ENCODE peak calls at places on chromosomes 4 and X, in five cellular contexts. M, S, O, G and Q are unnamed samples.

GRCh38 chrX:39903937-39904336 is 193.8 kb downstream of the BCOR start:
- DNase-seq in S (no peak), O (no peak), M (no peak), G (no peak), Q (no peak)

GRCh38 chr4:5128569-5128968 is 77.3 kb downstream of the STK32B start:
- DNase-seq in G (no peak), S (no peak), M (no peak), O (no peak), Q (no peak)

GRCh38 chr4:40621592-40622512 is 7.8 kb downstream of the RBM47 start:
- DNase-seq in O (no peak), M (peak), S (peak), G (no peak), Q (no peak)

GRCh38 chrX:15751160-15751819 is 13.2 kb downstream of the CA5B start:
- DNase-seq in O (no peak), G (no peak), S (no peak), M (no peak), Q (no peak)

GRCh38 chr4:129747756-129748155 is 651.8 kb downstream of the C4orf33 start:
- DNase-seq in M (no peak), G (no peak), S (no peak), O (no peak), Q (no peak)

GRCh38 chr4:186486172-186486571 is 69.2 kb downstream of the MTNR1A start:
- DNase-seq in S (no peak), G (no peak), M (no peak), O (peak), Q (no peak)

GRCh38 chr4:8608714-8609391 is 16.3 kb downstream of the CPZ start:
- DNase-seq in S (no peak), M (peak), G (no peak), O (no peak), Q (no peak)

GRCh38 chrX:18983711-18984380 is at the start of gene PHKA2:
- DNase-seq in G (peak), S (peak), O (peak), M (no peak), Q (no peak)

GRCh38 chr4:118811832-118812231 is 24.1 kb downstream of the SEC24D start:
- DNase-seq in S (no peak), G (no peak), M (no peak), O (no peak), Q (no peak)

GRCh38 chr4:80136238-80136637 is 61.1 kb upstream of the PRDM8 start:
- DNase-seq in O (no peak), M (no peak), G (no peak), S (no peak), Q (no peak)

GRCh38 chr4:34181891-34182290 is 2062.4 kb downstream of the ARAP2 start:
- DNase-seq in G (no peak), M (no peak), S (no peak), O (no peak), Q (no peak)

GRCh38 chrX:40062525-40063193 is 35.1 kb downstream of the BCOR start:
- DNase-seq in G (no peak), S (no peak), O (no peak), M (no peak), Q (no peak)

GRCh38 chr4:82201303-82201702 is 172.5 kb downstream of the HNRNPD start:
- DNase-seq in G (no peak), S (no peak), M (no peak), O (no peak), Q (no peak)

GRCh38 chr4:187042251-187042650 is 318.6 kb upstream of the FAT1 start:
- DNase-seq in S (no peak), G (no peak), O (no peak), M (no peak), Q (no peak)

GRCh38 chr4:47482326-47482725 is 2.7 kb upstream of the ATP10D start:
- DNase-seq in G (no peak), M (no peak), O (no peak), S (no peak), Q (no peak)

GRCh38 chr4:146485968-146486367 is 35.8 kb downstream of the SLC10A7 start:
- DNase-seq in M (no peak), S (no peak), O (no peak), G (no peak), Q (no peak)

GRCh38 chr4:41384992-41385391 is 128.3 kb downstream of the UCHL1 start:
- DNase-seq in S (peak), M (peak), O (peak), G (peak), Q (no peak)

GRCh38 chrX:23662187-23662586 is 5.1 kb upstream of the PRDX4 start:
- DNase-seq in S (no peak), M (no peak), O (no peak), G (no peak), Q (no peak)

GRCh38 chr4:98627477-98627876 is 30.9 kb downstream of the TSPAN5 start:
- DNase-seq in M (no peak), O (no peak), G (no peak), S (no peak), Q (no peak)

GRCh38 chr4:93646225-93646930 is 182.2 kb upstream of the ATOH1 start:
- DNase-seq in M (no peak), S (no peak), O (no peak), G (no peak), Q (no peak)

GRCh38 chrX:88202149-88202548 is 544.9 kb upstream of the CPXCR1 start:
- DNase-seq in M (no peak), O (no peak), S (no peak), G (no peak), Q (no peak)

GRCh38 chr4:158122501-158122900 is 50.3 kb downstream of the GASK1B start:
- DNase-seq in S (no peak), M (no peak), G (no peak), O (no peak), Q (no peak)

GRCh38 chrX:123854329-123854728 is 5.5 kb upstream of the XIAP start:
- DNase-seq in G (no peak), M (no peak), O (no peak), S (no peak), Q (no peak)

GRCh38 chr4:124262211-124263179 is 450.0 kb downstream of the ANKRD50 start:
- DNase-seq in O (peak), S (peak), M (peak), G (peak), Q (no peak)

GRCh38 chr4:183444953-183445543 is 612 bp downstream of the CDKN2AIP start:
- DNase-seq in G (no peak), M (peak), S (peak), O (peak), Q (no peak)

GRCh38 chrX:116667346-116667745 is 204.6 kb upstream of the CT83 start:
- DNase-seq in M (no peak), S (no peak), G (no peak), O (no peak), Q (no peak)

GRCh38 chr4:169135776-169136175 is 125.7 kb upstream of the CBR4 start:
- DNase-seq in S (no peak), G (no peak), O (no peak), M (no peak), Q (no peak)
- H3K4me3 ChIP-seq in S (no peak), G (no peak), O (no peak), M (no peak), Q (no peak)

DNA sequence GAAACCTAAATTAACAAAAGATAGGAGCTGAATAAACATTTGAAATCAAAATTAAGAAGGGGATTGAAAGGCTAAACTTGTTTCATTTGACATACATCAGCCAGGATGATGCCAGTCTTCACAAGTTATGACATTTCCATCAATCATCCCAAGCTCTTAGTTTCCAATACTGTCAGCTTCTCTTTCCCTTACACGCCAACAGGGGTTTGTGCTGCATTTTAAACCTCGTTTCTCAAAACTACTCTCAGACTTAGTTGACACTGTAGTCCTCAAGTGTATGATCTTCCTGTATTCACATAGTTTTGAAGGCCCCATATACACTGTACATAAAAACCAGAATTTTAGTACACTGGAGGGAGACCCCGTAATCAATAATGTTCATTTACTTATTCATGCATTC is 840 bp upstream of the P2RY10 start:
- DNase-seq in M (no peak), S (no peak), G (no peak), O (no peak), Q (no peak)
- TF ChIP-seq EP300 in M (no peak), S (no peak), G (no peak), O (no peak), Q (no peak)

GRCh38 chr4:168715889-168716288 is 219.0 kb downstream of the PALLD start:
- DNase-seq in G (no peak), S (no peak), M (no peak), O (no peak), Q (no peak)

GRCh38 chr4:168717852-168718251 is 221.0 kb downstream of the PALLD start:
- DNase-seq in O (no peak), M (no peak), G (no peak), S (no peak), Q (no peak)

GRCh38 chr4:168713193-168713592 is 216.3 kb downstream of the PALLD start:
- DNase-seq in O (no peak), M (no peak), S (no peak), G (no peak), Q (no peak)

GRCh38 chr4:168719725-168720124 is 222.9 kb downstream of the PALLD start:
- DNase-seq in O (no peak), G (no peak), M (no peak), S (no peak), Q (no peak)

GRCh38 chr4:168716411-168717129 is 219.7 kb downstream of the PALLD start:
- DNase-seq in S (no peak), M (no peak), O (no peak), G (no peak), Q (no peak)
- H3K27ac ChIP-seq in S (peak), M (no peak), O (no peak), G (no peak), Q (peak)

DNA sequence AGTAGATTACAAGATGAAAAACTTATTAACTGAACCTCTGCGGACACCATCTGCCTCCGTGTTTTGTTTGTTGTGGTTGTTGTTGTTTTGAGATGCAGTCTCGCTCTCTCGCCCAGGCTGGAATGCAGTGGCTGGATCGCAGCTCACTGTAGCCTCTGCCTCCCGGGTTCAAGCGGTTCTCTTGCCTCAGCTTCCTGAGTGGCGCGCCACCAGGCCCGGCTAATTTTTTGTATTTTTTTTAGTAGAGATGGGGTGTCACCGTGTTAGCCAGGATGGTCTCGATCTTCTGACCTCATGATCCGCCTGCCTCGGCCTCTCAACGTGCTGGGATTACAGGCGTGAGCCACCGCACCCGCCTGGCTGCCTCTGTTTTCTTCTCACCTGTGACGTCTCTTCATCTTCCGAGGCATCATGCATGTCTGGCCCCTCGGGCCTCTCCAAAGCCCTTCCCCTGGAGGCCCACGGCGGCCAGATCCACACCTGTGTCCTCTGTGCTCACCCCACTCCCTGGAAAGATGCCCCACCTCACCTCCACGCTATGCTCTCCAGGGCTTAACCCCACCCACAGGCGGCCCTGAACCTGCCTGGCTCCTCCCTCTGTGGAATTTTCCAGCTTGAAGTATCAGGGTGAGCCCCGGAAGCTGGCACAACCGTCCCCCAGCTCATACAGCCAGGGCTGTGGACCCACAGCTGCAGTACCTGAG is 77.0 kb upstream of the MXD4 start:
- DNase-seq in O (no peak), M (no peak), S (no peak), G (no peak), Q (no peak)
- H3K4me3 ChIP-seq in O (no peak), M (no peak), S (no peak), G (no peak), Q (no peak)

DNA sequence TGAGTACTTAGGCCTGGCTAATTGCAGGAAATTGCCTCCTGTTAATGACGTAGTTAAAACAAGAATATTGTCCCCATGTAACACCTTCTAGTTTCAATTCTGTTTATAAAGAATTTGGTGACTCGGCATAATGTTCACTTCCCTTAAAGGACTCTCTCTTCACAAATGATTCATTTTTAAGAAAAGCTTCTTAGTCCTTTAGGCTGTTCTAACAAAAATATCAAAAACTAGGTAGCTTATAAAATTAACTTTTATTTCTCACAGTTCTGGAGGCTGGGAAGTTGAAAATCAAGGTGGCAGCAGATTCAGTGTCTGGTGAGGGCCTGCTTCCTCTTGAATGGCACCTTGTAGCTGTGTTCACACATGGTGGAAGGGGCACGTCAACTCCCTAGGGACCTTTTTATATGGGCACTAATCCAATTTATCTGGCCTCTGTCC is 23.8 kb downstream of the COL25A1 start:
- DNase-seq in M (no peak), G (no peak), S (no peak), O (no peak), Q (no peak)
- TF ChIP-seq EP300 in M (no peak), G (no peak), S (no peak), O (no peak), Q (no peak)

GRCh38 chrX:41335590-41336331 is 1.8 kb downstream of the DDX3X start:
- DNase-seq in O (no peak), G (no peak), S (no peak), M (no peak), Q (no peak)

GRCh38 chrX:41334866-41335589 is 1.1 kb downstream of the DDX3X start:
- DNase-seq in S (peak), G (peak), O (peak), M (peak), Q (peak)

GRCh38 chrX:41337140-41337539 is 3.2 kb downstream of the DDX3X start:
- DNase-seq in G (no peak), M (no peak), S (no peak), O (no peak), Q (no peak)

GRCh38 chrX:41338422-41338821 is 4.5 kb downstream of the DDX3X start:
- DNase-seq in G (no peak), M (no peak), O (no peak), S (no peak), Q (no peak)

GRCh38 chrX:41336447-41336846 is 2.5 kb downstream of the DDX3X start:
- DNase-seq in M (no peak), G (no peak), S (no peak), O (no peak), Q (no peak)
- H3K27ac ChIP-seq in M (no peak), G (peak), S (peak), O (peak), Q (peak)